ENCODE peak calls at places on chromosomes 5 and 9, in ten cellular contexts. S is fibroblast of mammary gland, Y is AG09309, G is gastrocnemius medialis, F is HepG2, I is brain microvascular endothelial cell, W is fibroblast of the aortic adventitia, D is OCI-LY7, L is endodermal cell, B is upper lobe of right lung. A is an unnamed sample.

GRCh38 chr9:93955356-93956182 is 414 bp upstream of the BARX1 start:
- DNase-seq in S (no peak), Y (no peak), G (no peak), F (no peak), I (no peak), W (no peak), D (no peak), L (peak; percentile 89), B (no peak), A (no peak)

GRCh38 chr9:91241909-91242308 is 119.8 kb downstream of the AUH start:
- DNase-seq in S (no peak), Y (no peak), G (no peak), F (no peak), I (no peak), W (no peak), D (no peak), L (no peak), B (peak; percentile 67), A (no peak)

GRCh38 chr5:33649801-33650482 is 209.2 kb downstream of the TARS1 start:
- DNase-seq in S (peak; percentile 59), Y (peak; percentile 65), G (no peak), F (no peak), I (peak; percentile 78), W (peak; percentile 78), D (no peak), L (no peak), B (no peak), A (peak; percentile 93)

GRCh38 chr5:137126829-137127228 is 372.3 kb downstream of the SPOCK1 start:
- DNase-seq in S (no peak), Y (no peak), G (no peak), F (no peak), I (no peak), W (peak; percentile 39), D (no peak), L (no peak), B (no peak), A (no peak)

GRCh38 chr9:71663931-71664459 is 104.3 kb downstream of the CEMIP2 start:
- DNase-seq in S (no peak), Y (no peak), G (no peak), F (peak; percentile 34), I (no peak), W (no peak), D (no peak), L (no peak), B (no peak), A (no peak)

GRCh38 chr5:42507451-42508092 is 84.3 kb downstream of the GHR start:
- DNase-seq in S (no peak), Y (no peak), G (no peak), F (no peak), I (no peak), W (peak; percentile 48), D (no peak), L (peak; percentile 84), B (no peak), A (no peak)

GRCh38 chr9:132595319-132595718 is 12.9 kb downstream of the BARHL1 start:
- DNase-seq in S (no peak), Y (no peak), G (no peak), F (no peak), I (no peak), W (no peak), D (no peak), L (no peak), B (no peak), A (no peak)

GRCh38 chr9:86639899-86640379 is 285.7 kb upstream of the TUT7 start:
- DNase-seq in S (no peak), Y (no peak), G (no peak), F (no peak), I (no peak), W (no peak), D (no peak), L (peak; percentile 61), B (no peak), A (no peak)

GRCh38 chr9:6944093-6944551 is 186.3 kb downstream of the KDM4C start:
- DNase-seq in S (peak; percentile 89), Y (peak; percentile 38), G (no peak), F (no peak), I (peak; percentile 51), W (peak; percentile 84), D (no peak), L (no peak), B (no peak), A (peak; percentile 68)
- TF ChIP-seq CTCF in S (peak; percentile 21), Y (no peak), G (no peak), F (no peak), I (no peak), W (no peak), D (peak; percentile 38), L (no peak), B (no peak), A (no peak)

GRCh38 chr5:113119271-113119924 is 142.8 kb downstream of the DCP2 start:
- DNase-seq in S (peak; percentile 55), Y (no peak), G (peak; percentile 46), F (no peak), I (no peak), W (peak; percentile 49), D (no peak), L (no peak), B (peak; percentile 67), A (no peak)

GRCh38 chr5:113124914-113125313 is 148.3 kb downstream of the DCP2 start:
- DNase-seq in S (no peak), Y (no peak), G (no peak), F (no peak), I (no peak), W (peak; percentile 39), D (no peak), L (no peak), B (no peak), A (no peak)

GRCh38 chr5:113118765-113119164 is 142.2 kb downstream of the DCP2 start:
- DNase-seq in S (no peak), Y (no peak), G (no peak), F (no peak), I (no peak), W (no peak), D (no peak), L (no peak), B (no peak), A (no peak)

GRCh38 chr5:113123563-113123962 is 147.0 kb downstream of the DCP2 start:
- DNase-seq in S (peak; percentile 23), Y (no peak), G (no peak), F (peak; percentile 13), I (no peak), W (no peak), D (peak; percentile 8), L (peak; percentile 64), B (no peak), A (no peak)

DNA sequence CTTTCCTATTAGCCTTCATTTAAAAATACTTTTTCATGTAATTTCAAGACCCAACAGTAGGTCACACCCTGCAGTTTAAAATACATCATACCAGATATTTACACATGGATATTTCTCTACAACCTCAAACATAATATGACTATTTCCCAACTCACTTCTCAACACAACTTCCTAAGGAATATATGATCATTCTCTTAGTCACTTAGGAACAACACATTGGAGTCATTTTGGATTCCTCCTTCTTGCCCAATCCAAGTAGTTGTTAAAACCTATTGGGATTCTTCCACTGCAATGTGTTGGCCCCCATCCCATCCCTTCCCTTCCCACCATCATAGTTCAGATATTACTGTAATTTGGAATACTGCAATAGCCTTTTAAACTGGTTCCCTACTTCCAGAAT is 145.5 kb downstream of the DCP2 start:
- DNase-seq in S (peak; percentile 99), Y (peak; percentile 97), G (peak; percentile 65), F (no peak), I (no peak), W (peak; percentile 98), D (no peak), L (no peak), B (no peak), A (no peak)
- TF ChIP-seq CTCF in S (peak; percentile 28), Y (no peak), G (no peak), F (no peak), I (no peak), W (peak; percentile 24), D (no peak), L (no peak), B (no peak), A (no peak)

GRCh38 chr9:90012825-90013425 is 408.1 kb downstream of the GADD45G start:
- DNase-seq in S (no peak), Y (no peak), G (no peak), F (no peak), I (no peak), W (no peak), D (peak; percentile 46), L (no peak), B (no peak), A (no peak)
- TF ChIP-seq CTCF in S (no peak), Y (no peak), G (no peak), F (no peak), I (no peak), W (no peak), D (no peak), L (no peak), B (no peak), A (no peak)

GRCh38 chr5:149931992-149932436 is 12.6 kb downstream of the PDE6A start:
- DNase-seq in S (no peak), Y (no peak), G (no peak), F (no peak), I (no peak), W (no peak), D (no peak), L (no peak), B (no peak), A (no peak)

GRCh38 chr5:149930060-149930753 is 14.4 kb downstream of the PDE6A start:
- DNase-seq in S (peak; percentile 20), Y (no peak), G (no peak), F (no peak), I (no peak), W (peak; percentile 80), D (no peak), L (no peak), B (no peak), A (no peak)

GRCh38 chr5:149935431-149935901 is 9.1 kb downstream of the PDE6A start:
- DNase-seq in S (no peak), Y (no peak), G (no peak), F (peak; percentile 27), I (no peak), W (no peak), D (no peak), L (no peak), B (no peak), A (no peak)

GRCh38 chr5:149930754-149931574 is 13.6 kb downstream of the PDE6A start:
- DNase-seq in S (no peak), Y (no peak), G (no peak), F (no peak), I (no peak), W (no peak), D (no peak), L (no peak), B (no peak), A (no peak)

GRCh38 chr5:149932445-149933350 is 11.9 kb downstream of the PDE6A start:
- DNase-seq in S (no peak), Y (no peak), G (peak; percentile 57), F (peak; percentile 13), I (no peak), W (no peak), D (no peak), L (peak; percentile 84), B (no peak), A (no peak)
- TF ChIP-seq CTCF in S (peak; percentile 27), Y (peak; percentile 75), G (peak; percentile 61), F (peak; percentile 83), I (peak; percentile 75), W (peak; percentile 28), D (no peak), L (peak; percentile 80), B (peak; percentile 39), A (peak; percentile 39)

GRCh38 chr5:77032635-77033034 is 2.4 kb downstream of the AGGF1 start:
- DNase-seq in S (no peak), Y (no peak), G (no peak), F (no peak), I (no peak), W (no peak), D (no peak), L (no peak), B (no peak), A (no peak)
- TF ChIP-seq CTCF in S (no peak), Y (no peak), G (no peak), F (no peak), I (no peak), W (no peak), D (no peak), L (no peak), B (no peak), A (no peak)

A was measured in astrocyte of the cerebellum.